ENCODE peak calls at places on chromosome 14, in nine cellular contexts. O, D, I, H, X, S, E, K and Z are unnamed samples.

GRCh38 chr14:101076451-101077220 is 173.1 kb upstream of the RTL1 start:
- DNase-seq in I (no peak), X (no peak), K (no peak), S (no peak), O (no peak), E (no peak), H (no peak), D (no peak), Z (no peak)

GRCh38 chr14:96617635-96618034 is 115.5 kb downstream of the PAPOLA start:
- DNase-seq in X (no peak), D (no peak), S (no peak), I (no peak), O (no peak), H (no peak), E (no peak), K (no peak), Z (no peak)

GRCh38 chr14:27012641-27013040 is 414.8 kb upstream of the NOVA1 start:
- DNase-seq in I (no peak), X (no peak), H (no peak), D (no peak), O (no peak), S (no peak), E (no peak), K (no peak), Z (no peak)

GRCh38 chr14:96027356-96028335 is 11.5 kb upstream of the C14orf132 start:
- DNase-seq in O (no peak), H (peak), E (no peak), S (no peak), X (no peak), D (no peak), I (no peak), K (no peak), Z (peak)

GRCh38 chr14:54603362-54603761 is 36.4 kb downstream of the SAMD4A start:
- DNase-seq in E (no peak), X (no peak), H (no peak), D (no peak), K (peak), S (no peak), O (no peak), I (no peak), Z (no peak)

GRCh38 chr14:52044791-52045522 is 23.9 kb downstream of the NID2 start:
- DNase-seq in D (no peak), K (peak), H (no peak), E (no peak), I (no peak), S (no peak), X (no peak), O (no peak), Z (no peak)

GRCh38 chr14:55116246-55117030 is 12.6 kb upstream of the LGALS3 start:
- DNase-seq in X (no peak), D (no peak), H (no peak), I (no peak), S (no peak), K (no peak), E (peak), O (no peak), Z (no peak)

GRCh38 chr14:94474581-94475031 is 1.4 kb downstream of the SERPINA9 start:
- DNase-seq in D (no peak), O (peak), H (no peak), S (no peak), I (no peak), K (no peak), X (no peak), E (no peak), Z (no peak)

GRCh38 chr14:75654127-75654732 is 6.4 kb downstream of the ERG28 start:
- DNase-seq in X (peak), O (peak), K (peak), D (peak), S (peak), H (peak), I (peak), E (peak), Z (peak)

GRCh38 chr14:58476320-58476719 is 48.8 kb downstream of the KIAA0586 start:
- DNase-seq in I (no peak), K (no peak), D (no peak), H (no peak), S (no peak), X (no peak), O (no peak), E (no peak), Z (no peak)

GRCh38 chr14:54493293-54493692 is 4.5 kb upstream of the GMFB start:
- DNase-seq in K (no peak), D (no peak), E (peak), X (no peak), H (no peak), I (no peak), S (no peak), O (no peak), Z (no peak)

GRCh38 chr14:102239231-102239630 is 65.7 kb downstream of the MOK start:
- DNase-seq in D (no peak), S (no peak), O (no peak), K (no peak), E (no peak), X (no peak), I (no peak), H (no peak), Z (no peak)

GRCh38 chr14:104855532-104856090 is 9.5 kb upstream of the CEP170B start:
- DNase-seq in I (no peak), K (peak), X (no peak), H (no peak), E (no peak), D (no peak), S (no peak), O (no peak), Z (no peak)